ENCODE peak calls at places on chromosomes 16 and 17, in four cellular contexts. O is fibroblast of the aortic adventitia, W is HS-5, B is NCI-H226. P is an unnamed sample.

GRCh38 chr17:41354538-41354937 is 3.9 kb upstream of the KRT33A start:
- DNase-seq in O (no peak), W (no peak), B (no peak), P (no peak)

GRCh38 chr17:45115015-45115625 is 17.2 kb downstream of the PLCD3 start:
- DNase-seq in O (no peak), W (no peak), B (no peak), P (no peak)

GRCh38 chr16:72969812-72970211 is 78.1 kb downstream of the ZFHX3 start:
- DNase-seq in O (no peak), W (no peak), B (no peak), P (no peak)

GRCh38 chr17:1762906-1763829 is 1.3 kb downstream of the SERPINF1 start:
- DNase-seq in O (peak), W (no peak), B (no peak), P (no peak)

GRCh38 chr17:75749545-75750389 is 15.2 kb downstream of the GALK1 start:
- DNase-seq in O (peak), W (no peak), B (peak), P (no peak)

GRCh38 chr17:1055751-1056645 is 59.1 kb downstream of the TIMM22 start:
- DNase-seq in O (peak), W (no peak), B (no peak), P (no peak)

GRCh38 chr17:40312131-40312731 is 3.3 kb downstream of the RARA start:
- DNase-seq in O (no peak), W (no peak), B (peak), P (no peak)

GRCh38 chr16:5905935-5906334 is 808.3 kb upstream of the EEF2KMT start:
- DNase-seq in O (no peak), W (no peak), B (peak), P (no peak)

GRCh38 chr16:3027983-3028715 is 4.3 kb downstream of the THOC6 start:
- DNase-seq in O (peak), W (no peak), B (peak), P (no peak)

GRCh38 chr16:70161350-70161749 is 12.2 kb upstream of the CLEC18C start:
- DNase-seq in O (no peak), W (no peak), B (no peak), P (no peak)

P was measured in AG04449.